ENCODE peak calls at places on chromosome 3, in nine cellular contexts. O is SJSA1, Q is cardiac muscle cell, P is transverse colon, F is aorta, I is Caco-2, R is Peyer's patch, A is PC-3, Y is adrenal gland. G is an unnamed sample.

GRCh38 chr3:174620138-174620537 is 239.0 kb upstream of the NAALADL2 start:
- DNase-seq in Y (no peak), P (no peak), I (no peak), F (no peak), Q (no peak), A (peak; percentile 61), O (no peak), R (no peak), G (no peak)

GRCh38 chr3:70064194-70064787 is 64.8 kb downstream of the SAMMSON start:
- DNase-seq in F (no peak), O (peak; percentile 21), P (no peak), Q (peak; percentile 51), R (no peak), A (peak; percentile 53), Y (no peak), I (no peak), G (no peak)

GRCh38 chr3:126266291-126266840 is 86.0 kb upstream of the ALDH1L1 start:
- DNase-seq in P (peak; percentile 34), I (no peak), Q (no peak), Y (no peak), R (no peak), A (no peak), F (peak; percentile 93), O (no peak), G (no peak)

GRCh38 chr3:43855674-43856299 is 165.0 kb downstream of the ABHD5 start:
- DNase-seq in R (peak; percentile 58), O (peak; percentile 32), F (no peak), Q (peak; percentile 71), I (peak; percentile 62), A (peak; percentile 82), Y (peak; percentile 77), P (peak; percentile 70), G (no peak)

GRCh38 chr3:19885468-19885867 is 48.5 kb downstream of the EFHB start:
- DNase-seq in Y (no peak), A (peak; percentile 70), I (no peak), F (no peak), Q (peak; percentile 72), O (peak; percentile 35), P (no peak), R (no peak), G (no peak)

GRCh38 chr3:184601576-184602405 is 40.2 kb downstream of the EPHB3 start:
- DNase-seq in Y (no peak), P (no peak), A (no peak), I (no peak), F (no peak), O (no peak), R (no peak), Q (no peak), G (no peak)

GRCh38 chr3:196220991-196221390 is 4.7 kb downstream of the SLC51A start:
- DNase-seq in I (no peak), R (no peak), Q (no peak), F (no peak), A (no peak), P (no peak), O (no peak), Y (no peak), G (no peak)

GRCh38 chr3:85783331-85783730 is 824.5 kb downstream of the CADM2 start:
- DNase-seq in P (no peak), Q (peak; percentile 11), O (no peak), I (no peak), F (no peak), Y (no peak), R (no peak), A (no peak), G (no peak)

GRCh38 chr3:149784064-149784704 is 8.2 kb downstream of the ANKUB1 start:
- DNase-seq in F (no peak), R (no peak), O (peak; percentile 94), A (peak; percentile 7), Y (no peak), Q (no peak), P (no peak), I (no peak), G (no peak)

GRCh38 chr3:24506966-24507775 is 12.5 kb upstream of the THRB start:
- DNase-seq in O (no peak), F (no peak), Q (no peak), A (peak; percentile 39), R (no peak), P (no peak), Y (no peak), I (no peak), G (no peak)

GRCh38 chr3:52257911-52258310 is 12.4 kb downstream of the PPM1M start:
- DNase-seq in O (no peak), P (no peak), R (no peak), I (no peak), A (no peak), Q (no peak), Y (no peak), F (no peak), G (no peak)

GRCh38 chr3:157543491-157544035 is 40.3 kb upstream of the VEPH1 start:
- DNase-seq in A (peak; percentile 5), I (no peak), Y (no peak), F (no peak), O (no peak), P (no peak), Q (no peak), R (no peak), G (no peak)

GRCh38 chr3:106345353-106346027 is 476.7 kb upstream of the CBLB start:
- DNase-seq in R (no peak), Q (no peak), I (no peak), Y (no peak), O (peak; percentile 74), F (no peak), P (no peak), A (peak; percentile 92), G (peak; percentile 97)

GRCh38 chr3:46895204-46895660 is 17.7 kb downstream of the PTH1R start:
- DNase-seq in A (peak; percentile 77), R (peak; percentile 80), O (peak; percentile 49), F (peak; percentile 94), P (peak; percentile 74), Q (peak; percentile 67), Y (peak; percentile 87), I (peak; percentile 75), G (no peak)

GRCh38 chr3:40417845-40418543 is 31.0 kb downstream of the ENTPD3 start:
- DNase-seq in O (no peak), P (no peak), A (peak; percentile 84), Q (no peak), F (no peak), I (peak; percentile 46), R (no peak), Y (no peak), G (no peak)

GRCh38 chr3:10653241-10653640 is 147.9 kb upstream of the ATP2B2 start:
- DNase-seq in O (no peak), R (no peak), I (no peak), A (no peak), P (no peak), F (no peak), Y (no peak), Q (no peak), G (no peak)

GRCh38 chr3:186425788-186426730 is 64.0 kb upstream of the DGKG start:
- DNase-seq in Q (peak; percentile 24), Y (no peak), O (no peak), F (no peak), A (peak; percentile 81), R (no peak), I (no peak), P (no peak), G (peak; percentile 83)

GRCh38 chr3:129927072-129927471 is 33.6 kb upstream of the TMCC1 start:
- DNase-seq in I (no peak), Y (no peak), F (no peak), O (no peak), Q (no peak), R (no peak), A (no peak), P (no peak), G (no peak)

DNA sequence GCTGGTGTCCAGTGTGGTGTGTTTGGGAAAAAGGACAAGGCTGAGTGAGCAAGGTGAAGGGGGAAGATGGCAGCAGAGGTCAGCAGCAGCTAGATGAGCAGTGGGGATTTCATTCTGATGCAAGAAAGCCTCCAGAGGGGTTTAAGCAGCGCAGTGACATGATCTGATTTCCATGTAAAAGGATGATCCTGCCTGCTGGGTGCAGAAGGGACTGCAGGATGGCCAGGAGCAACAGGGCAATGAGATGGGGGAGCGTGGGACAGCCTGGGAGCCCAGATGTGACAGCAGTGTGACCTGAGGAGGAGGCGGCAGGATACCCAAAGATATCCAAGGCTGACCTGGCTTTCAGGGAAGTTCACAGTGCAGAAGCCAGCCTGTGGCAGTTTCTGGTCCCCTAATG is 6.1 kb downstream of the WNT7A start:
- DNase-seq in P (no peak), Y (no peak), F (peak; percentile 45), A (no peak), Q (no peak), I (no peak), R (no peak), O (no peak), G (no peak)
- H3K27me3 ChIP-seq in P (peaks cover 39% of the 10 kb centered on the region), Y (peaks cover 33% of the 10 kb centered on the region), F (no peaks in the 10 kb centered on the region), A (no peaks in the 10 kb centered on the region), Q (peaks cover 92% of the 10 kb centered on the region), I (peaks cover 1% of the 10 kb centered on the region), R (peaks cover 19% of the 10 kb centered on the region), O (peaks cover 38% of the 10 kb centered on the region), G (peaks cover 20% of the 10 kb centered on the region)

DNA sequence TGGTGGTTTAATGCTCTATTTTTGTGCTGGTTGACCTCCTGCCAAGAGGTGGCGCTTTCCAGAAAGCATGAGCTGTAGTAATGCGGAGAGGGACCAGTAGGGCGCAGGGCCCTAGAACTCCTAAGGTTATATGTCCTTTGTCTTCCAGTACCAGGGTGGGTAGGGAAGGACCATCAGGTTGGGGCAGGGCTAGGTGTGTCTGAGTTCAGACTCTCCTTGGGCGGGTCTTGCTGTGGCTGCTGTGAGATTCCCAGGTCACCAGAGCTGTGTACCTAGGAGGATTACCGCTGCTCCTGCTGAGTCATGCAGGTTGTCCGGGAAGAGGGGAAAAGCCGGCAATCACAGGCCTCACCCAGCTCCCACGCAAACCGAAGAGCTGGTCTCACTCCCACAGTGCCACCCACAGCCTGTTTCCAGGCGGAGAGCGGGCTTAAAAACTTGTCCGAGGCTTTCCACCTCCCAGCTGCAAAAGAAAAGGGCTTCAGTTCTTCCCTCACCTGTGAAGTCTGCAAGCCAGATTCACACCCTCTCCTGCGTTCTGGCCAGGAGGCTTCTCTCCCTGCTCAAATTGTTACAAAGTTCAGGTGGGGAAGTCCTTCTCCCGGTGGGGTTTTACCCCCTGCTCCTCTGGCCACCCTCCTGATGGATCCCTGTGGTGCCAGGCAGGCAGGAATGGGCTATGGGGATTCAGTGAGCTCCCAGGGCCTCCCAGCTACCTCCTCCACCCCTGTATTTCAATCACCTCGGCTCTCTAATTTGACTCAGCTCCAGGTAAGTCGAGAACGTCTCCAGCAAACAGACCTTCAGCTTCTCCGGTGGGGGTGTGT is 37.7 kb upstream of the BCHE start:
- DNase-seq in Q (no peak), O (no peak), A (peak; percentile 38), R (no peak), I (peak; percentile 44), P (no peak), Y (no peak), F (no peak), G (no peak)
- H3K4me3 ChIP-seq in Q (no peak overlapping the region), O (no peak overlapping the region), A (no peak overlapping the region), R (no peak overlapping the region), I (peak overlapping the region; percentile 23), P (no peak overlapping the region), Y (no peak overlapping the region), F (no peak overlapping the region), G (no peak overlapping the region)

GRCh38 chr3:137770066-137770805 is 6.1 kb downstream of the SOX14 start:
- DNase-seq in Q (no peak), P (no peak), R (no peak), F (no peak), Y (no peak), I (no peak), O (no peak), A (no peak), G (no peak)
- H3K27me3 ChIP-seq in Q (peaks cover 100% of the 10 kb centered on the region), P (peaks cover 100% of the 10 kb centered on the region), R (peaks cover 49% of the 10 kb centered on the region), F (no peaks in the 10 kb centered on the region), Y (peaks cover 70% of the 10 kb centered on the region), I (no peaks in the 10 kb centered on the region), O (peaks cover 91% of the 10 kb centered on the region), A (peaks cover 52% of the 10 kb centered on the region), G (peaks cover 58% of the 10 kb centered on the region)

GRCh38 chr3:133037440-133037839 is 751 bp upstream of the TMEM108 start:
- DNase-seq in R (no peak), A (no peak), O (no peak), Y (peak; percentile 54), F (no peak), Q (no peak), I (no peak), P (no peak), G (no peak)
- H3K4me3 ChIP-seq in R (peak overlapping the region; percentile 45), A (no peak overlapping the region), O (no peak overlapping the region), Y (no peak overlapping the region), F (peak overlapping the region; percentile 73), Q (peak overlapping the region; percentile 38), I (no peak overlapping the region), P (no peak overlapping the region), G (no peak overlapping the region)

G was measured in BJ.